ENCODE peak calls at places on chromosomes 5 and 9, in six cellular contexts. One of them, this sample, is unnamed.

GRCh38 chr9:3972687-3973086 is 327.2 kb downstream of the GLIS3 start:
- DNase-seq in retina: no peak
- DNase-seq in dorsolateral prefrontal cortex: no peak
- DNase-seq in anterior cingulate cortex: no peak
- DNase-seq in dermis microvascular lymphatic vessel endothelial cell: no peak
- DNase-seq in A549: no peak
- DNase-seq in this sample: no peak

GRCh38 chr9:76512826-76513225 is 53.8 kb downstream of the GCNT1 start:
- DNase-seq in anterior cingulate cortex: no peak
- DNase-seq in dorsolateral prefrontal cortex: no peak
- DNase-seq in dermis microvascular lymphatic vessel endothelial cell: no peak
- DNase-seq in retina: no peak
- DNase-seq in A549: no peak
- DNase-seq in this sample: no peak

GRCh38 chr5:6847896-6848295 is 134.7 kb downstream of the TENT4A start:
- DNase-seq in dermis microvascular lymphatic vessel endothelial cell: no peak
- DNase-seq in dorsolateral prefrontal cortex: no peak
- DNase-seq in anterior cingulate cortex: no peak
- DNase-seq in retina: no peak
- DNase-seq in A549: no peak
- DNase-seq in this sample: no peak

GRCh38 chr9:70044450-70045307 is 1.0 kb downstream of the MAMDC2 start:
- DNase-seq in dermis microvascular lymphatic vessel endothelial cell: no peak
- DNase-seq in anterior cingulate cortex: no peak
- DNase-seq in dorsolateral prefrontal cortex: no peak
- DNase-seq in A549: no peak
- DNase-seq in retina: peak
- DNase-seq in this sample: peak

GRCh38 chr9:96219615-96220257 is 82.2 kb downstream of the HSD17B3 start:
- DNase-seq in A549: no peak
- DNase-seq in dorsolateral prefrontal cortex: peak
- DNase-seq in anterior cingulate cortex: no peak
- DNase-seq in retina: no peak
- DNase-seq in dermis microvascular lymphatic vessel endothelial cell: no peak
- DNase-seq in this sample: peak

GRCh38 chr5:170633235-170634041 is 129.6 kb downstream of the KCNIP1 start:
- DNase-seq in dorsolateral prefrontal cortex: no peak
- DNase-seq in A549: peak
- DNase-seq in retina: peak
- DNase-seq in anterior cingulate cortex: peak
- DNase-seq in dermis microvascular lymphatic vessel endothelial cell: peak
- DNase-seq in this sample: peak

GRCh38 chr5:11046160-11046559 is 285.1 kb upstream of the DAP start:
- DNase-seq in retina: no peak
- DNase-seq in dorsolateral prefrontal cortex: peak
- DNase-seq in dermis microvascular lymphatic vessel endothelial cell: no peak
- DNase-seq in anterior cingulate cortex: no peak
- DNase-seq in A549: peak
- DNase-seq in this sample: no peak

GRCh38 chr9:79430599-79430998 is 141.2 kb upstream of the TLE4 start:
- DNase-seq in retina: no peak
- DNase-seq in anterior cingulate cortex: no peak
- DNase-seq in dermis microvascular lymphatic vessel endothelial cell: no peak
- DNase-seq in A549: no peak
- DNase-seq in dorsolateral prefrontal cortex: no peak
- DNase-seq in this sample: no peak

GRCh38 chr9:83620841-83621636 is 1.9 kb upstream of the IDNK start:
- DNase-seq in dorsolateral prefrontal cortex: no peak
- DNase-seq in dermis microvascular lymphatic vessel endothelial cell: peak
- DNase-seq in anterior cingulate cortex: peak
- DNase-seq in retina: peak
- DNase-seq in A549: peak
- DNase-seq in this sample: peak

GRCh38 chr9:115997923-115998322 is 155.7 kb upstream of the PAPPA start:
- DNase-seq in dermis microvascular lymphatic vessel endothelial cell: no peak
- DNase-seq in anterior cingulate cortex: no peak
- DNase-seq in dorsolateral prefrontal cortex: no peak
- DNase-seq in A549: no peak
- DNase-seq in retina: no peak
- DNase-seq in this sample: no peak

GRCh38 chr5:168186289-168187074 is 105.0 kb upstream of the WWC1 start:
- DNase-seq in A549: no peak
- DNase-seq in retina: peak
- DNase-seq in dorsolateral prefrontal cortex: no peak
- DNase-seq in anterior cingulate cortex: no peak
- DNase-seq in dermis microvascular lymphatic vessel endothelial cell: no peak
- DNase-seq in this sample: no peak

GRCh38 chr5:31921852-31922305 is 252.2 kb downstream of the GOLPH3 start:
- DNase-seq in anterior cingulate cortex: no peak
- DNase-seq in retina: no peak
- DNase-seq in A549: no peak
- DNase-seq in dermis microvascular lymphatic vessel endothelial cell: no peak
- DNase-seq in dorsolateral prefrontal cortex: no peak
- DNase-seq in this sample: peak

GRCh38 chr5:37712750-37713149 is 127.1 kb downstream of the GDNF start:
- DNase-seq in dorsolateral prefrontal cortex: no peak
- DNase-seq in anterior cingulate cortex: no peak
- DNase-seq in retina: no peak
- DNase-seq in A549: no peak
- DNase-seq in dermis microvascular lymphatic vessel endothelial cell: no peak
- DNase-seq in this sample: no peak

GRCh38 chr5:38467353-38468040 is 88.9 kb downstream of the LIFR start:
- DNase-seq in retina: peak
- DNase-seq in dermis microvascular lymphatic vessel endothelial cell: peak
- DNase-seq in dorsolateral prefrontal cortex: no peak
- DNase-seq in A549: no peak
- DNase-seq in anterior cingulate cortex: peak
- DNase-seq in this sample: peak

GRCh38 chr5:543755-544674 is 19.8 kb upstream of the SLC9A3 start:
- DNase-seq in retina: no peak
- DNase-seq in dermis microvascular lymphatic vessel endothelial cell: no peak
- DNase-seq in A549: no peak
- DNase-seq in dorsolateral prefrontal cortex: no peak
- DNase-seq in anterior cingulate cortex: no peak
- DNase-seq in this sample: no peak

GRCh38 chr5:131575660-131576227 is 59.3 kb downstream of the RAPGEF6 start:
- DNase-seq in dorsolateral prefrontal cortex: no peak
- DNase-seq in A549: no peak
- DNase-seq in anterior cingulate cortex: no peak
- DNase-seq in dermis microvascular lymphatic vessel endothelial cell: no peak
- DNase-seq in retina: no peak
- DNase-seq in this sample: no peak

GRCh38 chr9:118882674-118883073 is 486.6 kb downstream of the BRINP1 start:
- DNase-seq in retina: no peak
- DNase-seq in dorsolateral prefrontal cortex: no peak
- DNase-seq in anterior cingulate cortex: no peak
- DNase-seq in dermis microvascular lymphatic vessel endothelial cell: no peak
- DNase-seq in A549: peak
- DNase-seq in this sample: no peak

GRCh38 chr5:124842725-124843595 is 96.5 kb upstream of the ZNF608 start:
- DNase-seq in anterior cingulate cortex: no peak
- DNase-seq in dorsolateral prefrontal cortex: no peak
- DNase-seq in dermis microvascular lymphatic vessel endothelial cell: no peak
- DNase-seq in retina: no peak
- DNase-seq in A549: no peak
- DNase-seq in this sample: no peak